ENCODE peak calls at places on chromosomes 13 and 19, in five cellular contexts. W, A, V, R and T are unnamed samples.

GRCh38 chr13:30696278-30697176 is 38.8 kb upstream of the ALOX5AP start:
- DNase-seq in W (no peak), A (no peak), V (peak), R (no peak), T (no peak)

GRCh38 chr19:50147462-50148423 is 15.3 kb downstream of the IZUMO2 start:
- DNase-seq in W (no peak), A (peak), V (peak), R (peak), T (peak)

GRCh38 chr13:23707674-23708073 is 137.5 kb downstream of the TNFRSF19 start:
- DNase-seq in W (no peak), A (no peak), V (no peak), R (peak), T (no peak)

GRCh38 chr13:90107658-90108057 is 1239.8 kb upstream of the MIR17HG start:
- DNase-seq in W (no peak), A (no peak), V (no peak), R (no peak), T (no peak)

GRCh38 chr19:44876930-44877530 is 14.0 kb upstream of the TOMM40 start:
- DNase-seq in W (no peak), A (no peak), V (no peak), R (no peak), T (no peak)

GRCh38 chr13:91211548-91211947 is 135.9 kb upstream of the MIR17HG start:
- DNase-seq in W (no peak), A (no peak), V (no peak), R (no peak), T (no peak)

GRCh38 chr13:110714798-110715394 is 1.4 kb downstream of the ING1 start:
- DNase-seq in W (no peak), A (no peak), V (peak), R (peak), T (peak)

GRCh38 chr13:93086329-93086728 is 140.3 kb upstream of the GPC6 start:
- DNase-seq in W (no peak), A (no peak), V (no peak), R (no peak), T (no peak)

GRCh38 chr13:73625562-73626339 is 508.5 kb downstream of the KLF12 start:
- DNase-seq in W (no peak), A (no peak), V (no peak), R (no peak), T (no peak)

GRCh38 chr13:74210693-74211393 is 76.6 kb upstream of the KLF12 start:
- DNase-seq in W (no peak), A (no peak), V (peak), R (peak), T (no peak)

GRCh38 chr13:41547253-41548000 is 90.1 kb downstream of the RGCC start:
- DNase-seq in W (no peak), A (no peak), V (peak), R (no peak), T (peak)

GRCh38 chr19:49327878-49328544 is 3.0 kb upstream of the SLC6A16 start:
- DNase-seq in W (no peak), A (peak), V (peak), R (peak), T (no peak)

GRCh38 chr19:2474232-2475017 is 1.5 kb upstream of the GADD45B start:
- DNase-seq in W (no peak), A (peak), V (peak), R (peak), T (peak)

GRCh38 chr13:33761744-33762143 is 56.2 kb upstream of the RFC3 start:
- DNase-seq in W (no peak), A (no peak), V (no peak), R (no peak), T (no peak)

DNA sequence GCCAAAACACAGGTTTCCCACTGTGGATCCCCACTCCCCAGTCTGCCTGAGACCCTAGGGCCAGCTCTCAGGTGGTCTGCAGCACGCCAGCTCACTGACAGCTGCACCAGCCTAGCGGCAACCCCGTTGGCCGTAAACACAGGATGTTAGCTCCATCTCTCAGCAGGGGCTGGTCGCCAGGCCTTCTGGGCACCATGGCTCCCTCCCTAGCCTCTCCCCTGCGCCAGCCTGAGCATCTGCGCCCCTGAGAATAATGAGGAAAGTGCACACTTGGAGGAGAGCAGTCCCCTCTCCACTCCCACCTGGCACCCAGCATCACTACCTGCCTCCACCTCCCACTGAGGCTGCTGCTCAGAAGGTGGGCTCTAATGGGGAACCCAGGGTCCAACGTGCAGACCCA is 20.8 kb upstream of the EPHX3 start:
- DNase-seq in W (no peak), A (no peak), V (no peak), R (no peak), T (no peak)
- H3K27ac ChIP-seq in W (no peak), A (no peak), V (peak), R (peak), T (peak)

GRCh38 chr13:80442613-80443012 is 101.7 kb upstream of the SPRY2 start:
- DNase-seq in W (no peak), A (no peak), V (no peak), R (no peak), T (no peak)

GRCh38 chr13:80447747-80448146 is 106.8 kb upstream of the SPRY2 start:
- DNase-seq in W (no peak), A (no peak), V (no peak), R (no peak), T (no peak)

GRCh38 chr13:80448725-80449124 is 107.8 kb upstream of the SPRY2 start:
- DNase-seq in W (no peak), A (no peak), V (no peak), R (no peak), T (no peak)

GRCh38 chr13:80441968-80442367 is 101.0 kb upstream of the SPRY2 start:
- DNase-seq in W (no peak), A (no peak), V (no peak), R (no peak), T (no peak)

GRCh38 chr13:80444240-80445015 is 103.5 kb upstream of the SPRY2 start:
- DNase-seq in W (no peak), A (no peak), V (no peak), R (no peak), T (no peak)
- H3K27ac ChIP-seq in W (no peak), A (no peak), V (no peak), R (no peak), T (no peak)

GRCh38 chr19:10431943-10432735 is 11.8 kb downstream of the PDE4A start:
- DNase-seq in W (no peak), A (peak), V (peak), R (no peak), T (no peak)

GRCh38 chr19:10430505-10431253 is 10.3 kb downstream of the PDE4A start:
- DNase-seq in W (no peak), A (peak), V (peak), R (peak), T (no peak)

GRCh38 chr19:10431254-10431942 is 11.1 kb downstream of the PDE4A start:
- DNase-seq in W (no peak), A (peak), V (no peak), R (no peak), T (no peak)

GRCh38 chr19:10432736-10433130 is 12.4 kb downstream of the PDE4A start:
- DNase-seq in W (no peak), A (no peak), V (no peak), R (no peak), T (no peak)

GRCh38 chr19:10433131-10433536 is 12.8 kb downstream of the PDE4A start:
- DNase-seq in W (no peak), A (no peak), V (no peak), R (no peak), T (no peak)
- H3K27ac ChIP-seq in W (no peak), A (peak), V (no peak), R (no peak), T (no peak)

GRCh38 chr13:100440756-100441421 is 147.7 kb downstream of the GGACT start:
- DNase-seq in W (no peak), A (no peak), V (no peak), R (peak), T (no peak)
- H3K27ac ChIP-seq in W (no peak), A (no peak), V (peak), R (peak), T (no peak)

GRCh38 chr13:19634129-19634740 is 776 bp downstream of the MPHOSPH8 start:
- DNase-seq in W (no peak), A (no peak), V (no peak), R (peak), T (peak)
- H3K27ac ChIP-seq in W (no peak), A (peak), V (peak), R (peak), T (peak)